ENCODE peak calls at places on chromosomes 4 and X, in ten cellular contexts. V is smooth muscle cell of the brain vasculature; R is stimulated activated naive B cell treated with anti-CD40 and anti-IgM and Interleukin-4, amounts not matched to agents 10 μg/mL and 1 μg/mL and 100 μg/mL, for 72 hours; H is EL; F is C1 segment of cervical spinal cord; T is amygdala; Y is stimulated activated CD8-positive, alpha-beta memory T cell treated with anti-CD3 and anti-CD28 coated beads, Interleukin-7, amount 100 ng/mL, for 24 hours; O is hepatic stellate cell; M is NCI-H748 treated with DMSO at 0.1 percent for 48 hours; W is progenitor cell of endocrine pancreas. N is an unnamed sample.

GRCh38 chr4:107718351-107718965 is 1.6 kb downstream of the PAPSS1 start:
- DNase-seq in V (no peak), R (no peak), H (peak; percentile 48), F (no peak), T (no peak), Y (no peak), O (no peak), M (no peak), W (no peak), N (no peak)

GRCh38 chr4:68021185-68021584 is 57.9 kb upstream of the TMPRSS11A start:
- DNase-seq in V (no peak), R (no peak), H (peak; percentile 0), F (no peak), T (no peak), Y (no peak), O (no peak), M (no peak), W (no peak), N (no peak)

GRCh38 chrX:49278081-49278480 is 8.5 kb downstream of the PPP1R3F start:
- DNase-seq in V (no peak), R (no peak), H (no peak), F (no peak), T (no peak), Y (no peak), O (no peak), M (no peak), W (no peak), N (no peak)

GRCh38 chr4:115678425-115678941 is 565.1 kb upstream of the NDST4 start:
- DNase-seq in V (no peak), R (no peak), H (no peak), F (no peak), T (no peak), Y (no peak), O (no peak), M (no peak), W (no peak), N (no peak)

GRCh38 chrX:29477878-29478277 is 737.5 kb upstream of the MAGEB2 start:
- DNase-seq in V (no peak), R (no peak), H (no peak), F (no peak), T (no peak), Y (no peak), O (no peak), M (no peak), W (no peak), N (no peak)

GRCh38 chr4:173135241-173135847 is 33.3 kb upstream of the GALNT7 start:
- DNase-seq in V (no peak), R (no peak), H (peak; percentile 34), F (no peak), T (no peak), Y (no peak), O (no peak), M (no peak), W (no peak), N (no peak)

GRCh38 chrX:35726176-35726575 is 72.0 kb upstream of the MAGEB16 start:
- DNase-seq in V (no peak), R (no peak), H (peak; percentile 0), F (no peak), T (no peak), Y (no peak), O (no peak), M (no peak), W (no peak), N (no peak)

GRCh38 chr4:138861130-138861529 is 154.5 kb upstream of the NOCT start:
- DNase-seq in V (no peak), R (no peak), H (peak; percentile 56), F (no peak), T (no peak), Y (no peak), O (peak; percentile 19), M (no peak), W (no peak), N (no peak)

GRCh38 chr4:8738471-8738931 is 133.1 kb downstream of the HMX1 start:
- DNase-seq in V (no peak), R (no peak), H (no peak), F (no peak), T (no peak), Y (no peak), O (no peak), M (no peak), W (no peak), N (no peak)

GRCh38 chr4:149638073-149638472 is 177.6 kb downstream of the IQCM start:
- DNase-seq in V (no peak), R (no peak), H (peak; percentile 76), F (no peak), T (no peak), Y (no peak), O (no peak), M (no peak), W (no peak), N (no peak)

GRCh38 chrX:16573781-16574180 is 76.2 kb upstream of the S100G start:
- DNase-seq in V (peak; percentile 51), R (no peak), H (peak; percentile 70), F (no peak), T (no peak), Y (no peak), O (peak; percentile 72), M (no peak), W (no peak), N (no peak)

GRCh38 chr4:99078931-99079624 is 9.5 kb downstream of the ADH5 start:
- DNase-seq in V (no peak), R (no peak), H (no peak), F (no peak), T (no peak), Y (no peak), O (no peak), M (no peak), W (no peak), N (no peak)

GRCh38 chr4:165700855-165701254 is 172.2 kb upstream of the TLL1 start:
- DNase-seq in V (no peak), R (no peak), H (no peak), F (no peak), T (no peak), Y (no peak), O (no peak), M (no peak), W (no peak), N (no peak)

GRCh38 chr4:38815879-38816782 is 11.5 kb upstream of the TLR1 start:
- DNase-seq in V (no peak), R (no peak), H (no peak), F (no peak), T (no peak), Y (no peak), O (no peak), M (no peak), W (no peak), N (no peak)

GRCh38 chr4:16705341-16705740 is 193.1 kb downstream of the LDB2 start:
- DNase-seq in V (no peak), R (no peak), H (no peak), F (no peak), T (no peak), Y (no peak), O (no peak), M (no peak), W (no peak), N (no peak)

GRCh38 chr4:87492617-87493016 is 36.6 kb downstream of the SPARCL1 start:
- DNase-seq in V (no peak), R (no peak), H (no peak), F (no peak), T (no peak), Y (no peak), O (no peak), M (no peak), W (no peak), N (no peak)

GRCh38 chr4:40576651-40577480 is 52.8 kb downstream of the RBM47 start:
- DNase-seq in V (no peak), R (peak; percentile 73), H (peak; percentile 88), F (no peak), T (peak; percentile 49), Y (no peak), O (no peak), M (no peak), W (peak; percentile 59), N (peak; percentile 31)

N was measured in hippocampal formation.